ENCODE peak calls at places on chromosomes 3 and 15, in five cellular contexts. R, I, C, A and V are unnamed samples.

GRCh38 chr15:41396111-41396510 is 6.2 kb downstream of the NDUFAF1 start:
- DNase-seq in A (no peak), R (no peak), I (no peak), C (no peak), V (no peak)

GRCh38 chr15:98147415-98147814 is 186.9 kb downstream of the ARRDC4 start:
- DNase-seq in R (no peak), I (no peak), C (no peak), A (no peak), V (no peak)

GRCh38 chr3:32371466-32372212 is 20.0 kb upstream of the CMTM7 start:
- DNase-seq in A (no peak), C (no peak), I (no peak), R (no peak), V (no peak)

GRCh38 chr15:39403674-39404117 is 177.2 kb upstream of the THBS1 start:
- DNase-seq in A (no peak), I (no peak), C (no peak), R (no peak), V (no peak)

GRCh38 chr3:133040696-133041523 is 2.7 kb downstream of the TMEM108 start:
- DNase-seq in R (peak), I (no peak), C (no peak), A (no peak), V (no peak)

GRCh38 chr15:64068133-64068532 is 21.8 kb upstream of the DAPK2 start:
- DNase-seq in R (no peak), I (no peak), C (no peak), A (no peak), V (no peak)

GRCh38 chr3:152056073-152056472 is 182.6 kb downstream of the SUCNR1 start:
- DNase-seq in C (no peak), A (no peak), I (no peak), R (no peak), V (no peak)

GRCh38 chr3:142560118-142560517 is 18.4 kb downstream of the ATR start:
- DNase-seq in R (no peak), I (no peak), A (no peak), C (no peak), V (no peak)

GRCh38 chr15:90151989-90152645 is 49.0 kb upstream of the SEMA4B start:
- DNase-seq in I (no peak), C (no peak), A (no peak), R (no peak), V (no peak)